ENCODE peak calls at places on chromosome X, in seven cellular contexts. W, N, J, M, Y, C and P are unnamed samples.

GRCh38 chrX:150872773-150873336 is 25.6 kb downstream of the CD99L2 start:
- ATAC-seq in W (no peak), C (no peak), J (no peak), M (no peak), Y (no peak), N (no peak), P (no peak)

GRCh38 chrX:139691843-139692505 is 16.0 kb downstream of the MCF2 start:
- ATAC-seq in C (peak), J (peak), N (peak), Y (peak), M (no peak), W (no peak), P (no peak)

GRCh38 chrX:115642895-115643530 is 82.0 kb downstream of the PLS3 start:
- ATAC-seq in W (no peak), N (peak), Y (peak), C (peak), M (no peak), J (no peak), P (peak)

GRCh38 chrX:20414781-20415445 is 148.2 kb upstream of the RPS6KA3 start:
- ATAC-seq in M (no peak), N (no peak), W (no peak), C (no peak), Y (no peak), J (peak), P (no peak)

GRCh38 chrX:154735695-154736393 is 15.0 kb downstream of the GAB3 start:
- ATAC-seq in J (no peak), Y (peak), W (peak), M (no peak), N (peak), C (peak), P (no peak)

GRCh38 chrX:7131621-7132020 is 15.9 kb upstream of the STS start:
- ATAC-seq in W (no peak), J (no peak), C (no peak), Y (no peak), M (no peak), N (no peak), P (no peak)

GRCh38 chrX:137482136-137482535 is 83.8 kb upstream of the ZIC3 start:
- ATAC-seq in N (no peak), J (no peak), W (no peak), Y (no peak), C (no peak), M (no peak), P (no peak)

GRCh38 chrX:19708683-19709082 is 178.7 kb downstream of the SH3KBP1 start:
- ATAC-seq in J (peak), N (no peak), Y (no peak), M (no peak), W (no peak), C (no peak), P (no peak)

GRCh38 chrX:132612990-132613564 is 124.2 kb upstream of the MBNL3 start:
- ATAC-seq in J (peak), M (peak), C (no peak), N (no peak), W (no peak), Y (peak), P (no peak)

GRCh38 chrX:30597258-30598012 is 19.9 kb upstream of the TASL start:
- ATAC-seq in Y (peak), W (no peak), C (no peak), N (peak), M (no peak), J (peak), P (no peak)

GRCh38 chrX:85084770-85085393 is 81.2 kb downstream of the APOOL start:
- ATAC-seq in C (no peak), Y (peak), J (no peak), N (no peak), M (peak), W (no peak), P (no peak)